ENCODE peak calls at places on chromosome 3, in six cellular contexts. One of them, this sample, is unnamed.

GRCh38 chr3:148727242-148727641 is 29.5 kb downstream of the AGTR1 start:
- DNase-seq in activated CD8-positive, alpha-beta T cell treated with anti-CD3 and anti-CD28 coated beads for 36 hours: peak
- DNase-seq in activated CD4-positive, CD25-positive, alpha-beta regulatory T cell: no peak
- DNase-seq in astrocyte: no peak
- DNase-seq in RPMI8226: peak
- DNase-seq in epithelial cell of esophagus: peak
- DNase-seq in this sample: no peak

GRCh38 chr3:14764331-14765064 is 54.3 kb upstream of the FGD5 start:
- DNase-seq in epithelial cell of esophagus: no peak
- DNase-seq in activated CD4-positive, CD25-positive, alpha-beta regulatory T cell: no peak
- DNase-seq in activated CD8-positive, alpha-beta T cell treated with anti-CD3 and anti-CD28 coated beads for 36 hours: no peak
- DNase-seq in astrocyte: no peak
- DNase-seq in RPMI8226: no peak
- DNase-seq in this sample: no peak

GRCh38 chr3:66010348-66011097 is 28.2 kb downstream of the MAGI1 start:
- DNase-seq in activated CD8-positive, alpha-beta T cell treated with anti-CD3 and anti-CD28 coated beads for 36 hours: no peak
- DNase-seq in activated CD4-positive, CD25-positive, alpha-beta regulatory T cell: no peak
- DNase-seq in RPMI8226: no peak
- DNase-seq in astrocyte: no peak
- DNase-seq in epithelial cell of esophagus: peak
- DNase-seq in this sample: no peak

GRCh38 chr3:141115752-141116541 is 64.8 kb downstream of the SPSB4 start:
- DNase-seq in activated CD8-positive, alpha-beta T cell treated with anti-CD3 and anti-CD28 coated beads for 36 hours: no peak
- DNase-seq in RPMI8226: no peak
- DNase-seq in activated CD4-positive, CD25-positive, alpha-beta regulatory T cell: no peak
- DNase-seq in astrocyte: no peak
- DNase-seq in epithelial cell of esophagus: no peak
- DNase-seq in this sample: no peak

GRCh38 chr3:116083686-116084085 is 361.6 kb downstream of the LSAMP start:
- DNase-seq in RPMI8226: no peak
- DNase-seq in astrocyte: peak
- DNase-seq in epithelial cell of esophagus: peak
- DNase-seq in activated CD4-positive, CD25-positive, alpha-beta regulatory T cell: no peak
- DNase-seq in activated CD8-positive, alpha-beta T cell treated with anti-CD3 and anti-CD28 coated beads for 36 hours: no peak
- DNase-seq in this sample: no peak

GRCh38 chr3:190497809-190498208 is 16.1 kb upstream of the IL1RAP start:
- DNase-seq in RPMI8226: no peak
- DNase-seq in activated CD4-positive, CD25-positive, alpha-beta regulatory T cell: no peak
- DNase-seq in epithelial cell of esophagus: peak
- DNase-seq in activated CD8-positive, alpha-beta T cell treated with anti-CD3 and anti-CD28 coated beads for 36 hours: no peak
- DNase-seq in astrocyte: peak
- DNase-seq in this sample: no peak

GRCh38 chr3:120140098-120140742 is 46.0 kb upstream of the GSK3B start:
- DNase-seq in astrocyte: no peak
- DNase-seq in activated CD4-positive, CD25-positive, alpha-beta regulatory T cell: no peak
- DNase-seq in activated CD8-positive, alpha-beta T cell treated with anti-CD3 and anti-CD28 coated beads for 36 hours: no peak
- DNase-seq in epithelial cell of esophagus: no peak
- DNase-seq in RPMI8226: no peak
- DNase-seq in this sample: no peak

GRCh38 chr3:157499342-157499963 is 3.8 kb downstream of the VEPH1 start:
- DNase-seq in activated CD8-positive, alpha-beta T cell treated with anti-CD3 and anti-CD28 coated beads for 36 hours: peak
- DNase-seq in RPMI8226: peak
- DNase-seq in activated CD4-positive, CD25-positive, alpha-beta regulatory T cell: no peak
- DNase-seq in epithelial cell of esophagus: peak
- DNase-seq in astrocyte: peak
- DNase-seq in this sample: no peak

GRCh38 chr3:195847061-195847950 is 35.6 kb upstream of the MUC4 start:
- DNase-seq in astrocyte: peak
- DNase-seq in RPMI8226: no peak
- DNase-seq in epithelial cell of esophagus: no peak
- DNase-seq in activated CD4-positive, CD25-positive, alpha-beta regulatory T cell: no peak
- DNase-seq in activated CD8-positive, alpha-beta T cell treated with anti-CD3 and anti-CD28 coated beads for 36 hours: no peak
- DNase-seq in this sample: no peak

GRCh38 chr3:156626104-156626503 is 48.3 kb upstream of the TIPARP start:
- DNase-seq in activated CD4-positive, CD25-positive, alpha-beta regulatory T cell: no peak
- DNase-seq in RPMI8226: peak
- DNase-seq in epithelial cell of esophagus: peak
- DNase-seq in activated CD8-positive, alpha-beta T cell treated with anti-CD3 and anti-CD28 coated beads for 36 hours: peak
- DNase-seq in astrocyte: peak
- DNase-seq in this sample: no peak

GRCh38 chr3:194720048-194720447 is 34.4 kb downstream of the FAM43A start:
- DNase-seq in RPMI8226: no peak
- DNase-seq in astrocyte: no peak
- DNase-seq in activated CD4-positive, CD25-positive, alpha-beta regulatory T cell: no peak
- DNase-seq in epithelial cell of esophagus: no peak
- DNase-seq in activated CD8-positive, alpha-beta T cell treated with anti-CD3 and anti-CD28 coated beads for 36 hours: no peak
- DNase-seq in this sample: no peak

GRCh38 chr3:143951351-143951971 is 20.2 kb upstream of the DIPK2A start:
- DNase-seq in activated CD4-positive, CD25-positive, alpha-beta regulatory T cell: peak
- DNase-seq in activated CD8-positive, alpha-beta T cell treated with anti-CD3 and anti-CD28 coated beads for 36 hours: peak
- DNase-seq in astrocyte: no peak
- DNase-seq in epithelial cell of esophagus: peak
- DNase-seq in RPMI8226: peak
- DNase-seq in this sample: no peak

GRCh38 chr3:158792709-158793108 is 9.1 kb upstream of the MFSD1 start:
- DNase-seq in astrocyte: peak
- DNase-seq in activated CD8-positive, alpha-beta T cell treated with anti-CD3 and anti-CD28 coated beads for 36 hours: no peak
- DNase-seq in RPMI8226: no peak
- DNase-seq in epithelial cell of esophagus: peak
- DNase-seq in activated CD4-positive, CD25-positive, alpha-beta regulatory T cell: no peak
- DNase-seq in this sample: no peak

GRCh38 chr3:154122912-154123559 is 1.8 kb downstream of the ARHGEF26 start:
- DNase-seq in astrocyte: peak
- DNase-seq in epithelial cell of esophagus: peak
- DNase-seq in RPMI8226: no peak
- DNase-seq in activated CD8-positive, alpha-beta T cell treated with anti-CD3 and anti-CD28 coated beads for 36 hours: no peak
- DNase-seq in activated CD4-positive, CD25-positive, alpha-beta regulatory T cell: no peak
- DNase-seq in this sample: no peak

GRCh38 chr3:181103605-181104004 is 114.1 kb upstream of the DNAJC19 start:
- DNase-seq in activated CD8-positive, alpha-beta T cell treated with anti-CD3 and anti-CD28 coated beads for 36 hours: peak
- DNase-seq in astrocyte: no peak
- DNase-seq in epithelial cell of esophagus: peak
- DNase-seq in RPMI8226: peak
- DNase-seq in activated CD4-positive, CD25-positive, alpha-beta regulatory T cell: no peak
- DNase-seq in this sample: no peak

GRCh38 chr3:132912416-132912753 is 125.8 kb upstream of the TMEM108 start:
- DNase-seq in activated CD8-positive, alpha-beta T cell treated with anti-CD3 and anti-CD28 coated beads for 36 hours: no peak
- DNase-seq in astrocyte: no peak
- DNase-seq in RPMI8226: no peak
- DNase-seq in epithelial cell of esophagus: no peak
- DNase-seq in activated CD4-positive, CD25-positive, alpha-beta regulatory T cell: no peak
- DNase-seq in this sample: no peak

GRCh38 chr3:37687966-37688365 is 173.7 kb upstream of the CTDSPL start:
- DNase-seq in astrocyte: no peak
- DNase-seq in RPMI8226: no peak
- DNase-seq in activated CD4-positive, CD25-positive, alpha-beta regulatory T cell: no peak
- DNase-seq in activated CD8-positive, alpha-beta T cell treated with anti-CD3 and anti-CD28 coated beads for 36 hours: no peak
- DNase-seq in epithelial cell of esophagus: no peak
- DNase-seq in this sample: no peak

GRCh38 chr3:49566312-49566711 is 12.0 kb downstream of the BSN start:
- DNase-seq in activated CD8-positive, alpha-beta T cell treated with anti-CD3 and anti-CD28 coated beads for 36 hours: no peak
- DNase-seq in RPMI8226: no peak
- DNase-seq in activated CD4-positive, CD25-positive, alpha-beta regulatory T cell: no peak
- DNase-seq in astrocyte: peak
- DNase-seq in epithelial cell of esophagus: no peak
- DNase-seq in this sample: no peak

GRCh38 chr3:31472479-31473390 is 60.0 kb upstream of the STT3B start:
- DNase-seq in activated CD4-positive, CD25-positive, alpha-beta regulatory T cell: no peak
- DNase-seq in activated CD8-positive, alpha-beta T cell treated with anti-CD3 and anti-CD28 coated beads for 36 hours: peak
- DNase-seq in astrocyte: peak
- DNase-seq in epithelial cell of esophagus: peak
- DNase-seq in RPMI8226: no peak
- DNase-seq in this sample: peak

GRCh38 chr3:9690451-9691450 is 12.9 kb upstream of the CPNE9 start:
- DNase-seq in astrocyte: peak
- DNase-seq in RPMI8226: no peak
- DNase-seq in activated CD4-positive, CD25-positive, alpha-beta regulatory T cell: no peak
- DNase-seq in activated CD8-positive, alpha-beta T cell treated with anti-CD3 and anti-CD28 coated beads for 36 hours: no peak
- DNase-seq in epithelial cell of esophagus: no peak
- DNase-seq in this sample: no peak

GRCh38 chr3:194212869-194213320 is 76.9 kb downstream of the HES1 start:
- DNase-seq in activated CD4-positive, CD25-positive, alpha-beta regulatory T cell: no peak
- DNase-seq in epithelial cell of esophagus: no peak
- DNase-seq in astrocyte: peak
- DNase-seq in RPMI8226: no peak
- DNase-seq in activated CD8-positive, alpha-beta T cell treated with anti-CD3 and anti-CD28 coated beads for 36 hours: no peak
- DNase-seq in this sample: no peak

GRCh38 chr3:50124363-50125226 is 30.5 kb upstream of the SEMA3F start:
- DNase-seq in epithelial cell of esophagus: peak
- DNase-seq in RPMI8226: no peak
- DNase-seq in activated CD8-positive, alpha-beta T cell treated with anti-CD3 and anti-CD28 coated beads for 36 hours: no peak
- DNase-seq in astrocyte: no peak
- DNase-seq in activated CD4-positive, CD25-positive, alpha-beta regulatory T cell: no peak
- DNase-seq in this sample: no peak

GRCh38 chr3:181316481-181316880 is 326.9 kb upstream of the DNAJC19 start:
- DNase-seq in RPMI8226: peak
- DNase-seq in activated CD8-positive, alpha-beta T cell treated with anti-CD3 and anti-CD28 coated beads for 36 hours: peak
- DNase-seq in activated CD4-positive, CD25-positive, alpha-beta regulatory T cell: no peak
- DNase-seq in epithelial cell of esophagus: peak
- DNase-seq in astrocyte: peak
- DNase-seq in this sample: no peak

GRCh38 chr3:13593615-13594014 is 44.7 kb downstream of the FBLN2 start:
- DNase-seq in astrocyte: no peak
- DNase-seq in RPMI8226: no peak
- DNase-seq in activated CD8-positive, alpha-beta T cell treated with anti-CD3 and anti-CD28 coated beads for 36 hours: peak
- DNase-seq in activated CD4-positive, CD25-positive, alpha-beta regulatory T cell: no peak
- DNase-seq in epithelial cell of esophagus: no peak
- DNase-seq in this sample: no peak

GRCh38 chr3:9976736-9977709 is 9.6 kb downstream of the EMC3 start:
- DNase-seq in RPMI8226: no peak
- DNase-seq in epithelial cell of esophagus: peak
- DNase-seq in astrocyte: peak
- DNase-seq in activated CD4-positive, CD25-positive, alpha-beta regulatory T cell: no peak
- DNase-seq in activated CD8-positive, alpha-beta T cell treated with anti-CD3 and anti-CD28 coated beads for 36 hours: peak
- DNase-seq in this sample: no peak

GRCh38 chr3:63351159-63352007 is 73.3 kb downstream of the SYNPR start:
- DNase-seq in astrocyte: peak
- DNase-seq in activated CD8-positive, alpha-beta T cell treated with anti-CD3 and anti-CD28 coated beads for 36 hours: no peak
- DNase-seq in RPMI8226: peak
- DNase-seq in epithelial cell of esophagus: peak
- DNase-seq in activated CD4-positive, CD25-positive, alpha-beta regulatory T cell: no peak
- DNase-seq in this sample: no peak

GRCh38 chr3:42539871-42540714 is 37.6 kb downstream of the VIPR1 start:
- DNase-seq in astrocyte: no peak
- DNase-seq in activated CD8-positive, alpha-beta T cell treated with anti-CD3 and anti-CD28 coated beads for 36 hours: peak
- DNase-seq in activated CD4-positive, CD25-positive, alpha-beta regulatory T cell: peak
- DNase-seq in RPMI8226: peak
- DNase-seq in epithelial cell of esophagus: peak
- DNase-seq in this sample: peak

GRCh38 chr3:138338816-138339215 is 9.2 kb upstream of the NME9 start:
- DNase-seq in activated CD4-positive, CD25-positive, alpha-beta regulatory T cell: no peak
- DNase-seq in RPMI8226: no peak
- DNase-seq in activated CD8-positive, alpha-beta T cell treated with anti-CD3 and anti-CD28 coated beads for 36 hours: no peak
- DNase-seq in epithelial cell of esophagus: no peak
- DNase-seq in astrocyte: no peak
- DNase-seq in this sample: no peak

GRCh38 chr3:171366043-171366442 is 94.2 kb downstream of the TNIK start:
- DNase-seq in RPMI8226: no peak
- DNase-seq in activated CD8-positive, alpha-beta T cell treated with anti-CD3 and anti-CD28 coated beads for 36 hours: no peak
- DNase-seq in activated CD4-positive, CD25-positive, alpha-beta regulatory T cell: no peak
- DNase-seq in epithelial cell of esophagus: no peak
- DNase-seq in astrocyte: no peak
- DNase-seq in this sample: no peak

GRCh38 chr3:15499536-15499935 is 22.0 kb downstream of the COLQ start:
- DNase-seq in activated CD8-positive, alpha-beta T cell treated with anti-CD3 and anti-CD28 coated beads for 36 hours: no peak
- DNase-seq in activated CD4-positive, CD25-positive, alpha-beta regulatory T cell: no peak
- DNase-seq in epithelial cell of esophagus: peak
- DNase-seq in astrocyte: no peak
- DNase-seq in RPMI8226: no peak
- DNase-seq in this sample: no peak

GRCh38 chr3:147652682-147653081 is 243.5 kb downstream of the ZIC1 start:
- DNase-seq in RPMI8226: no peak
- DNase-seq in epithelial cell of esophagus: no peak
- DNase-seq in activated CD8-positive, alpha-beta T cell treated with anti-CD3 and anti-CD28 coated beads for 36 hours: no peak
- DNase-seq in activated CD4-positive, CD25-positive, alpha-beta regulatory T cell: no peak
- DNase-seq in astrocyte: peak
- DNase-seq in this sample: no peak

GRCh38 chr3:125163739-125164601 is 48.6 kb downstream of the SLC12A8 start:
- DNase-seq in RPMI8226: no peak
- DNase-seq in activated CD4-positive, CD25-positive, alpha-beta regulatory T cell: no peak
- DNase-seq in epithelial cell of esophagus: peak
- DNase-seq in activated CD8-positive, alpha-beta T cell treated with anti-CD3 and anti-CD28 coated beads for 36 hours: no peak
- DNase-seq in astrocyte: no peak
- DNase-seq in this sample: no peak

GRCh38 chr3:24192469-24193056 is 247.5 kb downstream of the NR1D2 start:
- DNase-seq in activated CD4-positive, CD25-positive, alpha-beta regulatory T cell: no peak
- DNase-seq in RPMI8226: no peak
- DNase-seq in activated CD8-positive, alpha-beta T cell treated with anti-CD3 and anti-CD28 coated beads for 36 hours: no peak
- DNase-seq in epithelial cell of esophagus: no peak
- DNase-seq in astrocyte: no peak
- DNase-seq in this sample: no peak

GRCh38 chr3:110973263-110973895 is 98.2 kb upstream of the NECTIN3 start:
- DNase-seq in RPMI8226: no peak
- DNase-seq in epithelial cell of esophagus: no peak
- DNase-seq in astrocyte: no peak
- DNase-seq in activated CD4-positive, CD25-positive, alpha-beta regulatory T cell: no peak
- DNase-seq in activated CD8-positive, alpha-beta T cell treated with anti-CD3 and anti-CD28 coated beads for 36 hours: no peak
- DNase-seq in this sample: no peak

GRCh38 chr3:197027151-197027895 is 2.3 kb downstream of the MELTF start:
- DNase-seq in epithelial cell of esophagus: peak
- DNase-seq in activated CD4-positive, CD25-positive, alpha-beta regulatory T cell: no peak
- DNase-seq in RPMI8226: no peak
- DNase-seq in activated CD8-positive, alpha-beta T cell treated with anti-CD3 and anti-CD28 coated beads for 36 hours: no peak
- DNase-seq in astrocyte: peak
- DNase-seq in this sample: no peak

GRCh38 chr3:15538345-15538744 is 16.8 kb upstream of the COLQ start:
- DNase-seq in activated CD4-positive, CD25-positive, alpha-beta regulatory T cell: no peak
- DNase-seq in activated CD8-positive, alpha-beta T cell treated with anti-CD3 and anti-CD28 coated beads for 36 hours: no peak
- DNase-seq in RPMI8226: no peak
- DNase-seq in astrocyte: no peak
- DNase-seq in epithelial cell of esophagus: no peak
- DNase-seq in this sample: no peak

GRCh38 chr3:191973820-191974219 is 512.9 kb downstream of the PYDC2 start:
- DNase-seq in activated CD8-positive, alpha-beta T cell treated with anti-CD3 and anti-CD28 coated beads for 36 hours: no peak
- DNase-seq in epithelial cell of esophagus: no peak
- DNase-seq in astrocyte: no peak
- DNase-seq in activated CD4-positive, CD25-positive, alpha-beta regulatory T cell: no peak
- DNase-seq in RPMI8226: peak
- DNase-seq in this sample: no peak

This sample was measured in effector memory CD8-positive, alpha-beta T cell.